ENCODE peak calls at places on chromosomes 4 and X, in ten cellular contexts. One of them, this sample, is unnamed.

GRCh38 chrX:5726246-5726645 is 502.4 kb downstream of the NLGN4X start:
- DNase-seq in Kasumi-1: no peak
- DNase-seq in fibroblast of the aortic adventitia: no peak
- DNase-seq in effector memory CD4-positive, alpha-beta T cell: no peak
- DNase-seq in pons: peak
- DNase-seq in ELR: no peak
- DNase-seq in GM12891: no peak
- DNase-seq in RWPE1: no peak
- DNase-seq in NCI-H460: no peak
- DNase-seq in NCI-H1694 treated with DMSO at 0.1 percent for 48 hours: no peak
- DNase-seq in this sample: no peak

GRCh38 chrX:47960400-47960799 is 43.4 kb downstream of the ZNF182 start:
- DNase-seq in Kasumi-1: no peak
- DNase-seq in fibroblast of the aortic adventitia: no peak
- DNase-seq in effector memory CD4-positive, alpha-beta T cell: no peak
- DNase-seq in pons: no peak
- DNase-seq in ELR: no peak
- DNase-seq in GM12891: no peak
- DNase-seq in RWPE1: no peak
- DNase-seq in NCI-H460: no peak
- DNase-seq in NCI-H1694 treated with DMSO at 0.1 percent for 48 hours: no peak
- DNase-seq in this sample: no peak

GRCh38 chr4:25402521-25402920 is 25.5 kb downstream of the ANAPC4 start:
- DNase-seq in Kasumi-1: no peak
- DNase-seq in fibroblast of the aortic adventitia: peak
- DNase-seq in effector memory CD4-positive, alpha-beta T cell: no peak
- DNase-seq in pons: no peak
- DNase-seq in ELR: no peak
- DNase-seq in GM12891: no peak
- DNase-seq in RWPE1: no peak
- DNase-seq in NCI-H460: no peak
- DNase-seq in NCI-H1694 treated with DMSO at 0.1 percent for 48 hours: no peak
- DNase-seq in this sample: no peak

GRCh38 chrX:23879380-23880090 is 28.2 kb downstream of the APOO start:
- DNase-seq in Kasumi-1: no peak
- DNase-seq in fibroblast of the aortic adventitia: no peak
- DNase-seq in effector memory CD4-positive, alpha-beta T cell: no peak
- DNase-seq in pons: no peak
- DNase-seq in ELR: no peak
- DNase-seq in GM12891: no peak
- DNase-seq in RWPE1: no peak
- DNase-seq in NCI-H460: no peak
- DNase-seq in NCI-H1694 treated with DMSO at 0.1 percent for 48 hours: no peak
- DNase-seq in this sample: no peak

GRCh38 chrX:145609951-145610511 is 207.6 kb upstream of the SLITRK2 start:
- DNase-seq in Kasumi-1: no peak
- DNase-seq in fibroblast of the aortic adventitia: peak
- DNase-seq in effector memory CD4-positive, alpha-beta T cell: no peak
- DNase-seq in pons: no peak
- DNase-seq in ELR: no peak
- DNase-seq in GM12891: no peak
- DNase-seq in RWPE1: peak
- DNase-seq in NCI-H460: peak
- DNase-seq in NCI-H1694 treated with DMSO at 0.1 percent for 48 hours: no peak
- DNase-seq in this sample: no peak

GRCh38 chr4:8874896-8875680 is 3.4 kb upstream of the HMX1 start:
- DNase-seq in Kasumi-1: no peak
- DNase-seq in fibroblast of the aortic adventitia: no peak
- DNase-seq in effector memory CD4-positive, alpha-beta T cell: no peak
- DNase-seq in pons: no peak
- DNase-seq in ELR: no peak
- DNase-seq in GM12891: no peak
- DNase-seq in RWPE1: no peak
- DNase-seq in NCI-H460: no peak
- DNase-seq in NCI-H1694 treated with DMSO at 0.1 percent for 48 hours: no peak
- DNase-seq in this sample: no peak

GRCh38 chrX:15293471-15293870 is 22.0 kb downstream of the ASB11 start:
- DNase-seq in Kasumi-1: no peak
- DNase-seq in fibroblast of the aortic adventitia: no peak
- DNase-seq in effector memory CD4-positive, alpha-beta T cell: no peak
- DNase-seq in pons: no peak
- DNase-seq in ELR: peak
- DNase-seq in GM12891: no peak
- DNase-seq in RWPE1: no peak
- DNase-seq in NCI-H460: no peak
- DNase-seq in NCI-H1694 treated with DMSO at 0.1 percent for 48 hours: no peak
- DNase-seq in this sample: no peak

GRCh38 chr4:169341490-169341889 is 70.7 kb upstream of the SH3RF1 start:
- DNase-seq in Kasumi-1: no peak
- DNase-seq in fibroblast of the aortic adventitia: peak
- DNase-seq in effector memory CD4-positive, alpha-beta T cell: no peak
- DNase-seq in pons: no peak
- DNase-seq in ELR: peak
- DNase-seq in GM12891: no peak
- DNase-seq in RWPE1: no peak
- DNase-seq in NCI-H460: no peak
- DNase-seq in NCI-H1694 treated with DMSO at 0.1 percent for 48 hours: no peak
- DNase-seq in this sample: no peak

GRCh38 chr4:7392438-7393374 is 42.0 kb downstream of the PSAPL1 start:
- DNase-seq in Kasumi-1: no peak
- DNase-seq in fibroblast of the aortic adventitia: peak
- DNase-seq in effector memory CD4-positive, alpha-beta T cell: no peak
- DNase-seq in pons: no peak
- DNase-seq in ELR: peak
- DNase-seq in GM12891: no peak
- DNase-seq in RWPE1: no peak
- DNase-seq in NCI-H460: no peak
- DNase-seq in NCI-H1694 treated with DMSO at 0.1 percent for 48 hours: no peak
- DNase-seq in this sample: no peak

GRCh38 chr4:148286043-148286442 is 156.2 kb downstream of the NR3C2 start:
- DNase-seq in Kasumi-1: no peak
- DNase-seq in fibroblast of the aortic adventitia: no peak
- DNase-seq in effector memory CD4-positive, alpha-beta T cell: no peak
- DNase-seq in pons: no peak
- DNase-seq in ELR: no peak
- DNase-seq in GM12891: no peak
- DNase-seq in RWPE1: no peak
- DNase-seq in NCI-H460: no peak
- DNase-seq in NCI-H1694 treated with DMSO at 0.1 percent for 48 hours: no peak
- DNase-seq in this sample: no peak

GRCh38 chrX:6383911-6384310 is 151.0 kb downstream of the VCX3A start:
- DNase-seq in Kasumi-1: no peak
- DNase-seq in fibroblast of the aortic adventitia: no peak
- DNase-seq in effector memory CD4-positive, alpha-beta T cell: no peak
- DNase-seq in pons: no peak
- DNase-seq in ELR: no peak
- DNase-seq in GM12891: no peak
- DNase-seq in RWPE1: no peak
- DNase-seq in NCI-H460: no peak
- DNase-seq in NCI-H1694 treated with DMSO at 0.1 percent for 48 hours: no peak
- DNase-seq in this sample: no peak

This sample was measured in GF-D8.